ENCODE peak calls at places on chromosome 20, in five cellular contexts. Z, P, X, Y and B are unnamed samples.

GRCh38 chr20:59994697-59995122 is 36.5 kb downstream of the CDH26 start:
- DNase-seq in Z (peak; percentile 55), P (no peak), X (peak; percentile 78), Y (peak; percentile 37), B (no peak)

GRCh38 chr20:58688838-58689237 is 3.8 kb upstream of the NPEPL1 start:
- DNase-seq in Z (no peak), P (peak; percentile 49), X (no peak), Y (no peak), B (peak; percentile 39)

GRCh38 chr20:51480507-51481270 is 61.8 kb downstream of the NFATC2 start:
- DNase-seq in Z (no peak), P (no peak), X (no peak), Y (no peak), B (no peak)

GRCh38 chr20:62644044-62644795 is 1.9 kb downstream of the SLCO4A1 start:
- DNase-seq in Z (no peak), P (no peak), X (no peak), Y (no peak), B (no peak)

GRCh38 chr20:12049125-12049524 is 131.4 kb downstream of the BTBD3 start:
- DNase-seq in Z (no peak), P (peak; percentile 6), X (no peak), Y (no peak), B (no peak)

GRCh38 chr20:25467441-25467840 is 60.0 kb downstream of the GINS1 start:
- DNase-seq in Z (no peak), P (no peak), X (no peak), Y (no peak), B (no peak)

GRCh38 chr20:53899351-53900167 is 170.8 kb downstream of the BCAS1 start:
- DNase-seq in Z (no peak), P (peak; percentile 47), X (no peak), Y (peak; percentile 80), B (peak; percentile 88)

GRCh38 chr20:25270829-25271251 is 23.0 kb downstream of the PYGB start:
- DNase-seq in Z (no peak), P (no peak), X (peak; percentile 3), Y (no peak), B (no peak)

GRCh38 chr20:63955281-63955845 is 853 bp downstream of the UCKL1 start:
- DNase-seq in Z (no peak), P (peak; percentile 37), X (peak; percentile 32), Y (peak; percentile 36), B (peak; percentile 83)

DNA sequence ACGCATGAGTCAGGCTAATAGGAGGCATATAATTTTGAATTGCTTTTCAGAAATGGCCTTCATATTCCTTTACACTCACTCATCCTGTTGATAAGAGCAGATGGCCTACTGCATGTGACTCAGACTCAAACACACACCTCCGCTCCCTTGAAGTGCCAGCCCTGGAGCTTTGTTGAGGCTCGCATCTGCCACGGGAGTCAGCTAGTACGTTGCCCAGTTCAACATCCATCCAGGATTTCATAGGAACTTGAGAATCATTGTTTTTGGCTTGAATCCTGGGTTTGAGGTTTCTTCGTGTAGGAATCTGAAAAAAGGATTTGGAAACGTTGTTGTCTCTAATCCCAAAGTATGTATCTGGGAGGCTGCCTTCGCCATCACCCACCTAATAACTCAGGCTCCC is 87.4 kb upstream of the JAG1 start:
- DNase-seq in Z (no peak), P (peak; percentile 93), X (no peak), Y (no peak), B (no peak)
- TF ChIP-seq MAX in Z (no peak), P (peak; percentile 45), X (no peak), Y (peak; percentile 31), B (no peak)

GRCh38 chr20:48785801-48786200 is 42.0 kb downstream of the PREX1 start:
- DNase-seq in Z (no peak), P (no peak), X (no peak), Y (no peak), B (no peak)

GRCh38 chr20:48788486-48789072 is 39.2 kb downstream of the PREX1 start:
- DNase-seq in Z (no peak), P (no peak), X (no peak), Y (no peak), B (peak; percentile 67)

GRCh38 chr20:48787861-48788375 is 39.9 kb downstream of the PREX1 start:
- DNase-seq in Z (no peak), P (no peak), X (no peak), Y (peak; percentile 28), B (peak; percentile 90)

GRCh38 chr20:48785256-48785655 is 42.5 kb downstream of the PREX1 start:
- DNase-seq in Z (no peak), P (no peak), X (no peak), Y (no peak), B (no peak)

DNA sequence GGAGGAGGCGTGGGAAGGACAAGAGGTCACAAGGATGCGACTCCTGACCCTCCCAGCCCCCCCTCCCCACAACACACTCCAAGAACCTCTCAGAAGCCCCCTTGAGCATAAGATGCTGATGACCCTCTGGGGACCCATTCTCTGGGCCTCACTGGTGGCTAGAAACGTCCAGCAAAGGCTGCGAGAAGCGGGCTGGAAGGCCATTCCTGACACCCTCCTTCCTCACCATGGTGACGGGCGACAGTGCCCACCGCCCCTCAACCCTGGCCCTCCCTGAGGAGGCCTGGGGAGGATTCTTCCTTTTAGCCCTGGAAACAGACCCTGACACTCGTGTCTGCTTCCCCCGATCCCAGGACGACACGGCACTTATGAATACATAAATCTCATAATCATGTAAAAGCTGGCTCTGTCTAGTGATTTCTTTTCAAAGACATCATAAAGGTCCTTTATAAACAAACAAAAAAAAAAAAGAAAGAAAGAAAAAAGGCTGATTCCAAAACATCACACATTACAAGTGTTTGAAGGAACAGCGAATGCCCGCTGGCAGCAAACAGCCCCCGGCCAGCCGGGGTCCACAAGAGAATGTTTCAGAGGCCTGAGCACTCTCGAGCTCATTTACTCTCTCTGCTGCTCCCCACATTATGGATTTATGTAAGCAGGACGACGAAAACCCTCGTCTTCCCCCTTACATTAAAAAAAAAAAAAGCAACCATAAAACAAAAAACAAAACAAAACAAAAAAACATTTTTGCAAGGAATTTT is 40.7 kb downstream of the PREX1 start:
- DNase-seq in Z (no peak), P (no peak), X (no peak), Y (no peak), B (no peak)
- TF ChIP-seq MAX in Z (no peak), P (no peak), X (no peak), Y (no peak), B (no peak)

GRCh38 chr20:753897-754635 is 14.2 kb downstream of the SLC52A3 start:
- DNase-seq in Z (no peak), P (no peak), X (no peak), Y (no peak), B (no peak)

GRCh38 chr20:754904-755303 is 13.4 kb downstream of the SLC52A3 start:
- DNase-seq in Z (no peak), P (no peak), X (no peak), Y (no peak), B (no peak)

GRCh38 chr20:745683-746301 is 22.5 kb downstream of the SLC52A3 start:
- DNase-seq in Z (no peak), P (no peak), X (no peak), Y (peak; percentile 52), B (no peak)

GRCh38 chr20:752263-752662 is 16.0 kb downstream of the SLC52A3 start:
- DNase-seq in Z (no peak), P (no peak), X (no peak), Y (no peak), B (no peak)

DNA sequence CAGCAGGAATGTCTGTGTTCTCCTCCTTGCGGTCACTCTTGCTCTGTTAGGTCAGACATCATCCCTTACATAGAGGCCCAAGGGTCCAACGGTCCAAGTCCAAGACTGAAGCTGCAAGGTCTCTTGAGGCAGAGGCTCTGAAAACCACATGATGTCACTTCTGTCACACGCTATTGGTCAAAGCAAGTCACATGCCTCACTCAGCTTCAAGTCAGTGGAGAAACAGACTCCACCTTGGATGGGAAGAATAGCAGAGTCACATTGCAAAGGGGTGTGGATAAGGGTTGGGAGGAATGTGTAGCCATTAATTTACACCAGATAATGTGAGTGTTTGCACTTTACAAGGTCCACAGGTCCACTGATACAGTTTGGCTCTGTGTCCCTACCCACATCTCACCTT is 17.5 kb downstream of the SLC52A3 start:
- DNase-seq in Z (no peak), P (no peak), X (no peak), Y (peak; percentile 49), B (peak; percentile 35)
- TF ChIP-seq MAX in Z (no peak), P (no peak), X (no peak), Y (no peak), B (no peak)

GRCh38 chr20:33676121-33676520 is 1.9 kb upstream of the NECAB3 start:
- DNase-seq in Z (no peak), P (no peak), X (no peak), Y (no peak), B (no peak)

GRCh38 chr20:33674294-33675126 is at the start of gene NECAB3:
- DNase-seq in Z (no peak), P (peak; percentile 84), X (peak; percentile 78), Y (peak; percentile 54), B (peak; percentile 82)

GRCh38 chr20:33675127-33675954 is 1.1 kb upstream of the NECAB3 start:
- DNase-seq in Z (no peak), P (no peak), X (no peak), Y (no peak), B (no peak)

GRCh38 chr20:33677991-33678431 is 3.8 kb upstream of the NECAB3 start:
- DNase-seq in Z (no peak), P (no peak), X (no peak), Y (no peak), B (no peak)

GRCh38 chr20:33676652-33677645 is 2.7 kb upstream of the NECAB3 start:
- DNase-seq in Z (no peak), P (no peak), X (no peak), Y (no peak), B (no peak)
- TF ChIP-seq MAX in Z (no peak), P (no peak), X (no peak), Y (no peak), B (no peak)

GRCh38 chr20:17706632-17707031 is 6.9 kb downstream of the BANF2 start:
- DNase-seq in Z (no peak), P (no peak), X (no peak), Y (no peak), B (no peak)

GRCh38 chr20:17712201-17712600 is 12.4 kb downstream of the BANF2 start:
- DNase-seq in Z (no peak), P (no peak), X (no peak), Y (no peak), B (no peak)

GRCh38 chr20:17708675-17709360 is 9.1 kb downstream of the BANF2 start:
- DNase-seq in Z (no peak), P (no peak), X (no peak), Y (no peak), B (no peak)

GRCh38 chr20:17710379-17711305 is 10.9 kb downstream of the BANF2 start:
- DNase-seq in Z (no peak), P (no peak), X (no peak), Y (no peak), B (peak; percentile 49)

DNA sequence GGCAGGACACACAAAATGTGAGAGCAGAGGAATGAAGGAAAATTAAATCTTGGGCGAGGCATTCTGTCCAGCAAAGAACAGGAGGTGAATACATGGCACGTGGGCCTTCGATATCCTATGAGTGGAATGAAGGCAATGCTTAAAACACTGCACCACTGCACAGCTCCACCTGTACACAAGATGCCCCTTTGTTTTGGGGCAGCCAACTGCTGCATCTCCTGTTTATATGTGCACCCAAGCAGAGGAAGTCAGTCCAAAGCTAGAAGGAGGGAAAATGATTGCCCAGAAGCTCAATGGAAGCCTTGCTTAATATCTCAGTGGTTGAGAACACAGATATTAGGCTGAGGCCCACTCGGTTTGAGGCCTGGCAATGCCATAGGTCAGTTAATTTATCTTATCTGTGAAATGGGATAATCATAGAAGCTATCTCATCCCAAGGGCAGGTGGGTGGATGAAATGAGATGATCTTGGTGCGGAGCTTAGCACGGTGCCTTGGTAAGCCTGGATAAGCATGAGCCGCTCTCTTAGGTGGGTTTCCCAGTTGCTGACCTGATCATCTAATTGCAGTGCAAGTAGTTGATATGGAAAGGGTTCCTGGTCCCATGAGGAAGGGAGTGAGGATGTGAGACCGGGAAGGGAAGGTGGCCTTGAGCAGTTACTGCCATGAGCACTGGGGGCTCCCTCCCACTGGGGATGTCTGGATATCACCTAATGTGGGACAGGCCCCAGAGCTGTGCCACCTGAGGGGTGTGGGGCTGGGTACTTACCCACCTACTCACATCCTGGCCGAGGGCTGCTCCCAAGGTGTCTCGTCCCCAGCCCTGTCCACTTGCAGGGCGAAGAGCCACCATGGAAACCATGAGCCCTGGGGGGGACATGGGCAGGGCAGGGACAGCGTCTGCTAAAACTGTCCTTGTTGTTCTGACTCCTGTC is 9.9 kb downstream of the BANF2 start:
- DNase-seq in Z (no peak), P (no peak), X (no peak), Y (no peak), B (no peak)
- TF ChIP-seq MAX in Z (no peak), P (no peak), X (no peak), Y (no peak), B (no peak)